ENCODE peak calls at places on chromosomes 5 and 9, in eight cellular contexts. One of them, this sample, is unnamed. For H3K9me3 and H3K4me1, the result is how much of the 10 kb centered on the place peaks cover.

GRCh38 chr5:133687212-133688051 is 75.1 kb upstream of the FSTL4 start:
- DNase-seq in HepG2: no peak
- DNase-seq in mammary epithelial cell: peak
- DNase-seq in CD4-positive, alpha-beta memory T cell: no peak
- DNase-seq in left lung: no peak
- DNase-seq in Caco-2: no peak
- DNase-seq in prostate gland: no peak
- DNase-seq in aorta: no peak
- DNase-seq in this sample: no peak

GRCh38 chr9:121277518-121278275 is 9.7 kb downstream of the GSN start:
- DNase-seq in mammary epithelial cell: peak
- DNase-seq in HepG2: no peak
- DNase-seq in prostate gland: no peak
- DNase-seq in CD4-positive, alpha-beta memory T cell: no peak
- DNase-seq in aorta: no peak
- DNase-seq in Caco-2: no peak
- DNase-seq in left lung: no peak
- DNase-seq in this sample: no peak

GRCh38 chr9:72564517-72565281 is 43.3 kb downstream of the TMC1 start:
- DNase-seq in mammary epithelial cell: no peak
- DNase-seq in prostate gland: peak
- DNase-seq in HepG2: no peak
- DNase-seq in Caco-2: no peak
- DNase-seq in aorta: no peak
- DNase-seq in CD4-positive, alpha-beta memory T cell: no peak
- DNase-seq in left lung: no peak
- DNase-seq in this sample: peak

GRCh38 chr9:28471261-28471660 is 898.0 kb upstream of the C9orf72 start:
- DNase-seq in prostate gland: no peak
- DNase-seq in Caco-2: no peak
- DNase-seq in CD4-positive, alpha-beta memory T cell: no peak
- DNase-seq in left lung: no peak
- DNase-seq in mammary epithelial cell: peak
- DNase-seq in aorta: no peak
- DNase-seq in HepG2: no peak
- DNase-seq in this sample: no peak

GRCh38 chr5:18314192-18314778 is 680.0 kb downstream of the TAF11L14 start:
- DNase-seq in aorta: no peak
- DNase-seq in CD4-positive, alpha-beta memory T cell: no peak
- DNase-seq in left lung: no peak
- DNase-seq in HepG2: no peak
- DNase-seq in prostate gland: no peak
- DNase-seq in Caco-2: no peak
- DNase-seq in mammary epithelial cell: no peak
- DNase-seq in this sample: peak

GRCh38 chr5:366541-367357 is 45.2 kb downstream of the AHRR start:
- DNase-seq in left lung: peak
- DNase-seq in HepG2: no peak
- DNase-seq in mammary epithelial cell: no peak
- DNase-seq in prostate gland: no peak
- DNase-seq in CD4-positive, alpha-beta memory T cell: no peak
- DNase-seq in aorta: peak
- DNase-seq in Caco-2: peak
- DNase-seq in this sample: no peak

GRCh38 chr5:91955610-91956009 is 572.5 kb upstream of the ARRDC3 start:
- DNase-seq in mammary epithelial cell: no peak
- DNase-seq in aorta: peak
- DNase-seq in CD4-positive, alpha-beta memory T cell: no peak
- DNase-seq in left lung: no peak
- DNase-seq in prostate gland: no peak
- DNase-seq in Caco-2: no peak
- DNase-seq in HepG2: no peak
- DNase-seq in this sample: no peak

GRCh38 chr9:127133739-127134167 is 11.3 kb upstream of the ANGPTL2 start:
- DNase-seq in Caco-2: no peak
- DNase-seq in prostate gland: peak
- DNase-seq in CD4-positive, alpha-beta memory T cell: no peak
- DNase-seq in aorta: no peak
- DNase-seq in HepG2: no peak
- DNase-seq in left lung: no peak
- DNase-seq in mammary epithelial cell: no peak
- DNase-seq in this sample: no peak

GRCh38 chr9:93814561-93814960 is 140.6 kb downstream of the BARX1 start:
- DNase-seq in CD4-positive, alpha-beta memory T cell: no peak
- DNase-seq in mammary epithelial cell: no peak
- DNase-seq in prostate gland: no peak
- DNase-seq in Caco-2: no peak
- DNase-seq in aorta: no peak
- DNase-seq in HepG2: no peak
- DNase-seq in left lung: no peak
- DNase-seq in this sample: no peak

GRCh38 chr9:87402537-87402936 is 95.1 kb upstream of the DAPK1 start:
- DNase-seq in aorta: no peak
- DNase-seq in prostate gland: no peak
- DNase-seq in Caco-2: no peak
- DNase-seq in HepG2: no peak
- DNase-seq in left lung: no peak
- DNase-seq in CD4-positive, alpha-beta memory T cell: no peak
- DNase-seq in mammary epithelial cell: no peak
- DNase-seq in this sample: no peak

GRCh38 chr9:87401681-87402080 is 96.0 kb upstream of the DAPK1 start:
- DNase-seq in prostate gland: no peak
- DNase-seq in Caco-2: no peak
- DNase-seq in left lung: no peak
- DNase-seq in aorta: no peak
- DNase-seq in mammary epithelial cell: no peak
- DNase-seq in CD4-positive, alpha-beta memory T cell: no peak
- DNase-seq in HepG2: no peak
- DNase-seq in this sample: no peak

GRCh38 chr9:87406545-87407166 is 91.0 kb upstream of the DAPK1 start:
- DNase-seq in left lung: no peak
- DNase-seq in aorta: no peak
- DNase-seq in Caco-2: peak
- DNase-seq in CD4-positive, alpha-beta memory T cell: no peak
- DNase-seq in mammary epithelial cell: no peak
- DNase-seq in HepG2: no peak
- DNase-seq in prostate gland: peak
- DNase-seq in this sample: no peak

DNA sequence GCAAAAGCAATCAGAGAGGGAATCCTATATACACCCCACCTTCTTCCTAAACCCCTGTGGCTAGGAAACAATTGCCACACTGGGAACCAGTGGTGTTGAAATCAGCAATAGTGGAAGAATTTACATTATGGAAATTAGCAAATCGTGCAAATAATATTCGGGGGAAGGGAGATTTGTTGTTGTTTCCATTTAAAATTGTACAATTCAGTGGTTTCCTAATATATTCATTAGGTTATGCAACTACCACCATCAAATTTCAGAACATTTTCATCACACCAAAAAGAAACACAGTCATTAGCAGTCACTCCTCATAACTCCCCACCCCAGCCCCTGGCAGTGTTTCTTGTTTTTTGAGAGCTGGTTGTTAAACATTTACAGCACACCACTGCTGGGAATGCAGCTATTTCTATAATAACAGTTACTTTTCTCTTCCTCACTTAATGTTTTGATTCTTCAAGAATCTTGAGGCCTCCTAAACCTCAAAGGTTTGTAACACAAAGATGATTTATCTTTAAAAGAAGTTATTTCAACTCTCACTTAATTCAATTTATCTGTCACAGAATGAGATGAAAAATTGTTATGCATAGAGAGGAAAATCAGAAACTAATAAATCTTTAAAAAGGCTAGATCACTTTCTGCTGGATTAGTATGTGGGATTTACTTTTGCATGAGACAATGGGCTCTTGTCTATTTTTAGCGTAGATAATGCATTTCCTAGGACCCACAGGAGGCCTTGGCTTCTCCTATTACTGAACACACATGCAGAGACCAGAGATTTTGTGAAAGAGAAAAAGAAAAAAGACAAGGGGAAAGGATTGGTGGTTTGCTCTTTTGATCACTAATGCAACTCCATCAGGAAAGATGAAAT is 91.8 kb upstream of the DAPK1 start:
- DNase-seq in Caco-2: no peak
- DNase-seq in CD4-positive, alpha-beta memory T cell: no peak
- DNase-seq in aorta: no peak
- DNase-seq in HepG2: no peak
- DNase-seq in left lung: no peak
- DNase-seq in mammary epithelial cell: no peak
- DNase-seq in prostate gland: no peak
- DNase-seq in this sample: peak
- H3K4me3 ChIP-seq in Caco-2: no peak
- H3K4me3 ChIP-seq in CD4-positive, alpha-beta memory T cell: no peak
- H3K4me3 ChIP-seq in aorta: no peak
- H3K4me3 ChIP-seq in HepG2: no peak
- H3K4me3 ChIP-seq in left lung: no peak
- H3K4me3 ChIP-seq in mammary epithelial cell: no peak
- H3K4me3 ChIP-seq in prostate gland: no peak
- H3K4me3 ChIP-seq in this sample: no peak

GRCh38 chr5:141313711-141314110 is 6.9 kb downstream of the TAF7 start:
- DNase-seq in Caco-2: no peak
- DNase-seq in mammary epithelial cell: no peak
- DNase-seq in HepG2: no peak
- DNase-seq in aorta: no peak
- DNase-seq in CD4-positive, alpha-beta memory T cell: no peak
- DNase-seq in left lung: no peak
- DNase-seq in prostate gland: no peak
- DNase-seq in this sample: no peak
- H3K9me3 ChIP-seq in Caco-2: under half
- H3K9me3 ChIP-seq in mammary epithelial cell: under half
- H3K9me3 ChIP-seq in HepG2: under half
- H3K9me3 ChIP-seq in aorta: under half
- H3K9me3 ChIP-seq in CD4-positive, alpha-beta memory T cell: under half
- H3K9me3 ChIP-seq in left lung: under half
- H3K9me3 ChIP-seq in prostate gland: under half
- H3K9me3 ChIP-seq in this sample: under half

DNA sequence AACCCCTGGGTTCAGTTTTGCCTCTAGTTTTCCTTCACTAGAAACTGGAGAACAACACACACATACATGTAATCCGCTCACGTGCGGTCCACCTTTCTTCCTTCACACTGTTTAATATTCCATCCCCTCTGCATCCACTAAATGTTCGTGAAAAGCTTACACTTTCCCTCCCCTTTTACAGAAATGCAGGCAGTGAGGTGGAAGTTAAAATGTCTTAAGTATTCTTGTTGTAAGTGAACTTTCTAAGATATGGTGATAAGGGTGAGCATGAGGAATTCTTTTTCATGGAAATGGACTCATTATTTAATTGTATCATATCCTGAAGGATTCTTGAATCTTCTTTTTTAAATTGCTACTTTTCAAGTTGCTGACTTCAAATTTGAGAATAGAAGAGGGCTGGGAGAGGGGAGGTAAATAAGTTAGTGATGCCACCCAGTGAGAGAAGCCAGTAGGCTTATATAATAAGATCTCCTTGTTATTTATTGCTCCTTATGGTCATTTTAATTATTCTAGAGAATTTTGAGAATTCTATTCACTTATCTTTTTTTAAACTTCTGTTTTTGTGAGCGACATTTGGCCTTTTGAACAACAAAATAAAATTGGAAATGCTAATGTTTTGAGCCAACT is 90.3 kb downstream of the TLE4 start:
- DNase-seq in HepG2: no peak
- DNase-seq in prostate gland: no peak
- DNase-seq in Caco-2: no peak
- DNase-seq in aorta: no peak
- DNase-seq in CD4-positive, alpha-beta memory T cell: no peak
- DNase-seq in mammary epithelial cell: no peak
- DNase-seq in left lung: no peak
- DNase-seq in this sample: no peak
- H3K4me1 ChIP-seq in HepG2: under half
- H3K4me1 ChIP-seq in prostate gland: under half
- H3K4me1 ChIP-seq in Caco-2: under half
- H3K4me1 ChIP-seq in aorta: under half
- H3K4me1 ChIP-seq in CD4-positive, alpha-beta memory T cell: under half
- H3K4me1 ChIP-seq in mammary epithelial cell: under half
- H3K4me1 ChIP-seq in left lung: under half
- H3K4me1 ChIP-seq in this sample: under half

GRCh38 chr5:85663708-85664031 is 954.1 kb upstream of the COX7C start:
- DNase-seq in prostate gland: no peak
- DNase-seq in HepG2: no peak
- DNase-seq in left lung: no peak
- DNase-seq in aorta: no peak
- DNase-seq in CD4-positive, alpha-beta memory T cell: no peak
- DNase-seq in mammary epithelial cell: no peak
- DNase-seq in Caco-2: no peak
- DNase-seq in this sample: no peak
- H3K4me3 ChIP-seq in prostate gland: no peak
- H3K4me3 ChIP-seq in HepG2: no peak
- H3K4me3 ChIP-seq in left lung: no peak
- H3K4me3 ChIP-seq in aorta: no peak
- H3K4me3 ChIP-seq in CD4-positive, alpha-beta memory T cell: no peak
- H3K4me3 ChIP-seq in mammary epithelial cell: no peak
- H3K4me3 ChIP-seq in Caco-2: peak
- H3K4me3 ChIP-seq in this sample: no peak

GRCh38 chr5:45862763-45863162 is 166.6 kb upstream of the HCN1 start:
- DNase-seq in HepG2: no peak
- DNase-seq in left lung: no peak
- DNase-seq in prostate gland: no peak
- DNase-seq in mammary epithelial cell: no peak
- DNase-seq in Caco-2: no peak
- DNase-seq in CD4-positive, alpha-beta memory T cell: no peak
- DNase-seq in aorta: no peak
- DNase-seq in this sample: no peak
- H3K9me3 ChIP-seq in HepG2: half or more
- H3K9me3 ChIP-seq in left lung: under half
- H3K9me3 ChIP-seq in prostate gland: under half
- H3K9me3 ChIP-seq in mammary epithelial cell: under half
- H3K9me3 ChIP-seq in Caco-2: under half
- H3K9me3 ChIP-seq in CD4-positive, alpha-beta memory T cell: under half
- H3K9me3 ChIP-seq in aorta: under half
- H3K9me3 ChIP-seq in this sample: under half